ENCODE peak calls at places on chromosomes 1 and 21, in eight cellular contexts. L, T, Z, S, N, X, R and Q are unnamed samples. For H3K4me1, the result is how much of the 10 kb centered on the place peaks cover.

GRCh38 chr21:41589620-41590175 is 81.7 kb upstream of the TMPRSS2 start:
- DNase-seq in L (no peak), T (no peak), Z (no peak), S (no peak), N (peak), X (no peak), R (no peak), Q (no peak)

GRCh38 chr1:12370241-12370980 is 140.6 kb downstream of the VPS13D start:
- DNase-seq in L (no peak), T (no peak), Z (no peak), S (no peak), N (no peak), X (no peak), R (no peak), Q (no peak)

GRCh38 chr1:41242645-41243171 is 602 bp upstream of the SCMH1 start:
- DNase-seq in L (no peak), T (no peak), Z (no peak), S (no peak), N (no peak), X (no peak), R (peak), Q (no peak)

GRCh38 chr1:230365723-230366307 is 60.3 kb downstream of the PGBD5 start:
- DNase-seq in L (no peak), T (no peak), Z (no peak), S (no peak), N (no peak), X (no peak), R (no peak), Q (no peak)

GRCh38 chr1:19828546-19828945 is 13.5 kb upstream of the RNF186 start:
- DNase-seq in L (no peak), T (peak), Z (no peak), S (no peak), N (no peak), X (no peak), R (peak), Q (no peak)

GRCh38 chr1:88892146-88892877 is 945 bp upstream of the GTF2B start:
- DNase-seq in L (no peak), T (peak), Z (peak), S (no peak), N (no peak), X (no peak), R (peak), Q (peak)

GRCh38 chr1:223033658-223034057 is 109.4 kb downstream of the TLR5 start:
- DNase-seq in L (no peak), T (no peak), Z (no peak), S (no peak), N (no peak), X (no peak), R (no peak), Q (no peak)

GRCh38 chr1:67250051-67250653 is 57.5 kb upstream of the IL12RB2 start:
- DNase-seq in L (no peak), T (no peak), Z (peak), S (no peak), N (no peak), X (no peak), R (no peak), Q (no peak)

GRCh38 chr1:115620453-115620852 is 21.3 kb upstream of the VANGL1 start:
- DNase-seq in L (no peak), T (no peak), Z (no peak), S (no peak), N (no peak), X (no peak), R (no peak), Q (no peak)

GRCh38 chr1:36457691-36458090 is 6.5 kb downstream of the MRPS15 start:
- DNase-seq in L (no peak), T (no peak), Z (no peak), S (no peak), N (no peak), X (no peak), R (peak), Q (peak)

GRCh38 chr1:24857528-24858133 is 72.4 kb downstream of the RUNX3 start:
- DNase-seq in L (no peak), T (no peak), Z (peak), S (no peak), N (no peak), X (no peak), R (peak), Q (no peak)

GRCh38 chr1:12087797-12088314 is 24.8 kb downstream of the TNFRSF8 start:
- DNase-seq in L (no peak), T (peak), Z (no peak), S (no peak), N (no peak), X (no peak), R (no peak), Q (peak)

GRCh38 chr1:24783713-24784112 is 38.5 kb downstream of the CLIC4 start:
- DNase-seq in L (no peak), T (no peak), Z (no peak), S (no peak), N (no peak), X (no peak), R (no peak), Q (no peak)

GRCh38 chr21:36347278-36347961 is 27.4 kb downstream of the MORC3 start:
- DNase-seq in L (no peak), T (peak), Z (no peak), S (no peak), N (no peak), X (no peak), R (no peak), Q (no peak)

GRCh38 chr1:31007462-31007991 is 58.0 kb downstream of the PUM1 start:
- DNase-seq in L (no peak), T (peak), Z (no peak), S (no peak), N (no peak), X (no peak), R (peak), Q (no peak)

GRCh38 chr1:234262007-234262753 is 111.1 kb upstream of the COA6 start:
- DNase-seq in L (no peak), T (no peak), Z (no peak), S (no peak), N (no peak), X (no peak), R (no peak), Q (no peak)

GRCh38 chr1:175499595-175500367 is 243.6 kb downstream of the TNR start:
- DNase-seq in L (no peak), T (peak), Z (no peak), S (no peak), N (no peak), X (no peak), R (peak), Q (no peak)

GRCh38 chr1:53959664-53960250 is 13.6 kb downstream of the LRRC42 start:
- DNase-seq in L (no peak), T (peak), Z (peak), S (no peak), N (no peak), X (no peak), R (peak), Q (peak)

GRCh38 chr1:200372095-200372884 is 37.5 kb downstream of the ZNF281 start:
- DNase-seq in L (no peak), T (peak), Z (no peak), S (no peak), N (no peak), X (no peak), R (peak), Q (no peak)

GRCh38 chr1:82110366-82111254 is 309.9 kb downstream of the ADGRL2 start:
- DNase-seq in L (no peak), T (peak), Z (no peak), S (no peak), N (no peak), X (no peak), R (peak), Q (no peak)

GRCh38 chr1:22163137-22163536 is 20.2 kb upstream of the WNT4 start:
- DNase-seq in L (no peak), T (no peak), Z (no peak), S (no peak), N (no peak), X (no peak), R (no peak), Q (no peak)

GRCh38 chr1:218463194-218464156 is 118.3 kb downstream of the TGFB2 start:
- DNase-seq in L (no peak), T (peak), Z (no peak), S (peak), N (no peak), X (peak), R (peak), Q (no peak)

GRCh38 chr1:154352581-154353459 is 27.5 kb downstream of the ATP8B2 start:
- DNase-seq in L (no peak), T (peak), Z (no peak), S (peak), N (peak), X (no peak), R (peak), Q (peak)

GRCh38 chr1:145886811-145887210 is 1.1 kb upstream of the ANKRD35 start:
- DNase-seq in L (no peak), T (no peak), Z (no peak), S (no peak), N (no peak), X (no peak), R (no peak), Q (no peak)

GRCh38 chr1:226404063-226404903 is 3.6 kb downstream of the PARP1 start:
- DNase-seq in L (no peak), T (peak), Z (peak), S (no peak), N (no peak), X (no peak), R (peak), Q (no peak)

GRCh38 chr1:168509204-168509603 is 34.6 kb downstream of the XCL2 start:
- DNase-seq in L (no peak), T (no peak), Z (no peak), S (no peak), N (no peak), X (no peak), R (no peak), Q (no peak)

GRCh38 chr21:25885880-25886279 is 151.1 kb downstream of the GABPA start:
- DNase-seq in L (no peak), T (no peak), Z (no peak), S (no peak), N (no peak), X (no peak), R (no peak), Q (no peak)

GRCh38 chr21:25887166-25887565 is 152.4 kb downstream of the GABPA start:
- DNase-seq in L (no peak), T (peak), Z (no peak), S (no peak), N (no peak), X (no peak), R (no peak), Q (no peak)

GRCh38 chr21:25888711-25889110 is 153.9 kb downstream of the GABPA start:
- DNase-seq in L (no peak), T (no peak), Z (no peak), S (no peak), N (no peak), X (no peak), R (no peak), Q (no peak)

GRCh38 chr21:25887646-25888321 is 153.0 kb downstream of the GABPA start:
- DNase-seq in L (no peak), T (no peak), Z (no peak), S (no peak), N (no peak), X (no peak), R (no peak), Q (no peak)

GRCh38 chr21:25885405-25885804 is 150.6 kb downstream of the GABPA start:
- DNase-seq in L (no peak), T (no peak), Z (no peak), S (no peak), N (no peak), X (no peak), R (peak), Q (no peak)
- H3K4me1 ChIP-seq in L (under half), T (under half), Z (under half), S (under half), N (under half), X (under half), R (under half), Q (under half)

DNA sequence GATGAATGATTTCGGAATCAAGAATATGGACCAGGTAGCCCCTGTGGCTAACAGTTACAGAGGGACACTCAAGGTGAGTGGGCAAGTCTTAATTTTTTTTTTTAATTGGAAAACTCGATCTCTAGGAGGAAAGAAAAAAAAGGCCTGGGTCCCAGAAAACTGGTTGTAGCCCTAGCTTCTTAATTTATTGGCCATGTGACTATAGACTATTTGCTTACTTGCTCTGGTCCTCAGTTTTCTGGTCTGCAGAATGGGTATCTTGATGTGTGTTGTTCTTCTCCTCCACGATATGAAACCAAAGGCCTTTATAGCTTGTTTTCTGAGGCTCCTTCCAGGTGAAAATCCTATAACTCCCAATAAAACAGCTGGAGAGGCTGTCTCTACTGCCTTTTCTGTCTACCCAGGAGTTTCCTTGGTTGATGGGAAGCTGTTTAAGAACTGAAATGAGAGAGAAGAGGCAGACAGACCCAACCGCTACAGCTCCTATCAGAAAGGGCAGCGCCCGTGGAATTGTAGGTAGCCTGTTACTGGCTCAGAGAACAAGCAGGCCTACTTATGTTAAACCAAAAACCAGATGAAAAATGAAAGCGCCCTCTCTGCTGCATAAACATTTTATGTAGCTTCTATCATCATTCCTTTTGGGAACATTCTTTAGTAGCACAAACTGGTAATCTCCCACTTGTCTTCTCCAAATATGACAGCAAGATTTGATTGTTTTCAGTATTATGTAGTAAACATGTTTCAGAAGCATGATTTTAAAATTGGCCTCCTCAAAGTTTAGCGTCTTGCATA is 4.5 kb downstream of the ETS2 start:
- DNase-seq in L (no peak), T (no peak), Z (no peak), S (no peak), N (no peak), X (no peak), R (no peak), Q (no peak)
- H3K27ac ChIP-seq in L (no peak), T (no peak), Z (no peak), S (peak), N (no peak), X (peak), R (no peak), Q (no peak)

GRCh38 chr1:2024451-2024850 is 5.3 kb downstream of the GABRD start:
- DNase-seq in L (no peak), T (no peak), Z (no peak), S (no peak), N (no peak), X (no peak), R (no peak), Q (no peak)

GRCh38 chr1:2023187-2023586 is 4.0 kb downstream of the GABRD start:
- DNase-seq in L (no peak), T (no peak), Z (no peak), S (no peak), N (no peak), X (no peak), R (no peak), Q (no peak)

GRCh38 chr1:2024887-2025286 is 5.7 kb downstream of the GABRD start:
- DNase-seq in L (no peak), T (no peak), Z (no peak), S (no peak), N (no peak), X (no peak), R (no peak), Q (no peak)

GRCh38 chr1:2027961-2028583 is 8.9 kb downstream of the GABRD start:
- DNase-seq in L (no peak), T (no peak), Z (peak), S (no peak), N (no peak), X (no peak), R (no peak), Q (no peak)

GRCh38 chr1:2025491-2025981 is 6.4 kb downstream of the GABRD start:
- DNase-seq in L (no peak), T (no peak), Z (no peak), S (peak), N (no peak), X (no peak), R (no peak), Q (peak)
- H3K4me3 ChIP-seq in L (no peak), T (no peak), Z (no peak), S (no peak), N (no peak), X (no peak), R (no peak), Q (no peak)

GRCh38 chr1:180947901-180948311 is 35.2 kb downstream of the KIAA1614 start:
- DNase-seq in L (no peak), T (no peak), Z (no peak), S (no peak), N (no peak), X (no peak), R (no peak), Q (no peak)
- H3K4me1 ChIP-seq in L (under half), T (under half), Z (under half), S (under half), N (under half), X (under half), R (under half), Q (under half)

GRCh38 chr1:55640708-55641473 is 425.7 kb upstream of the USP24 start:
- DNase-seq in L (no peak), T (peak), Z (no peak), S (peak), N (peak), X (peak), R (peak), Q (peak)
- H3K27ac ChIP-seq in L (no peak), T (no peak), Z (no peak), S (peak), N (no peak), X (peak), R (no peak), Q (no peak)